ENCODE peak calls at places on chromosomes 11 and 22, in seven cellular contexts. D is right lobe of liver, I is fibroblast of pulmonary artery, F is Calu3, R is BE2C, B is Caco-2, Y is epithelial cell of esophagus. O is an unnamed sample.

GRCh38 chr22:46269564-46269963 is 1.8 kb downstream of the TTC38 start:
- DNase-seq in B (no peak), Y (no peak), R (no peak), I (no peak), F (no peak), D (no peak), O (no peak)

GRCh38 chr22:46897246-46897623 is 134.8 kb downstream of the TBC1D22A start:
- DNase-seq in I (no peak), D (no peak), B (no peak), F (no peak), Y (no peak), R (peak), O (no peak)

GRCh38 chr11:31246451-31247165 is 122.9 kb downstream of the DCDC1 start:
- DNase-seq in B (no peak), D (no peak), Y (peak), I (peak), F (no peak), R (no peak), O (no peak)

GRCh38 chr11:73453562-73453961 is 77.4 kb downstream of the RELT start:
- DNase-seq in I (peak), Y (peak), F (no peak), B (no peak), R (no peak), D (no peak), O (no peak)

GRCh38 chr11:83459802-83460201 is 173.6 kb upstream of the CCDC90B start:
- DNase-seq in B (no peak), D (no peak), F (no peak), Y (peak), I (peak), R (no peak), O (no peak)

GRCh38 chr11:18245396-18245795 is 3.1 kb downstream of the SAA2 start:
- DNase-seq in I (no peak), R (no peak), Y (peak), D (no peak), F (no peak), B (no peak), O (no peak)

GRCh38 chr11:102314784-102315183 is 2.5 kb upstream of the BIRC3 start:
- DNase-seq in R (no peak), I (no peak), D (no peak), B (no peak), Y (no peak), F (no peak), O (no peak)

GRCh38 chr11:72036687-72037086 is 38.0 kb downstream of the IL18BP start:
- DNase-seq in D (no peak), Y (no peak), R (no peak), F (no peak), B (no peak), I (no peak), O (no peak)

GRCh38 chr11:120375076-120375475 is 38.9 kb downstream of the ARHGEF12 start:
- DNase-seq in B (no peak), D (no peak), Y (no peak), I (no peak), R (no peak), F (no peak), O (no peak)

GRCh38 chr11:125112235-125112604 is 794 bp upstream of the TMEM218 start:
- DNase-seq in Y (no peak), I (no peak), R (no peak), F (no peak), D (no peak), B (no peak), O (no peak)

GRCh38 chr11:77074626-77075221 is 8.0 kb downstream of the CAPN5 start:
- DNase-seq in F (no peak), B (peak), R (no peak), Y (no peak), I (no peak), D (no peak), O (no peak)

GRCh38 chr11:77072851-77073327 is 6.1 kb downstream of the CAPN5 start:
- DNase-seq in I (no peak), F (no peak), B (peak), R (no peak), Y (no peak), D (no peak), O (no peak)

GRCh38 chr11:77071671-77072605 is 5.2 kb downstream of the CAPN5 start:
- DNase-seq in Y (no peak), F (no peak), R (no peak), I (no peak), D (no peak), B (peak), O (no peak)

GRCh38 chr11:77074205-77074604 is 7.4 kb downstream of the CAPN5 start:
- DNase-seq in I (no peak), Y (no peak), B (peak), R (no peak), F (peak), D (no peak), O (no peak)

GRCh38 chr11:77073328-77074001 is 6.7 kb downstream of the CAPN5 start:
- DNase-seq in D (peak), Y (peak), I (peak), R (peak), F (peak), B (peak), O (peak)
- TF ChIP-seq CTCF in D (peak), Y (peak), I (peak), R (peak), F (peak), B (no peak), O (no peak)

DNA sequence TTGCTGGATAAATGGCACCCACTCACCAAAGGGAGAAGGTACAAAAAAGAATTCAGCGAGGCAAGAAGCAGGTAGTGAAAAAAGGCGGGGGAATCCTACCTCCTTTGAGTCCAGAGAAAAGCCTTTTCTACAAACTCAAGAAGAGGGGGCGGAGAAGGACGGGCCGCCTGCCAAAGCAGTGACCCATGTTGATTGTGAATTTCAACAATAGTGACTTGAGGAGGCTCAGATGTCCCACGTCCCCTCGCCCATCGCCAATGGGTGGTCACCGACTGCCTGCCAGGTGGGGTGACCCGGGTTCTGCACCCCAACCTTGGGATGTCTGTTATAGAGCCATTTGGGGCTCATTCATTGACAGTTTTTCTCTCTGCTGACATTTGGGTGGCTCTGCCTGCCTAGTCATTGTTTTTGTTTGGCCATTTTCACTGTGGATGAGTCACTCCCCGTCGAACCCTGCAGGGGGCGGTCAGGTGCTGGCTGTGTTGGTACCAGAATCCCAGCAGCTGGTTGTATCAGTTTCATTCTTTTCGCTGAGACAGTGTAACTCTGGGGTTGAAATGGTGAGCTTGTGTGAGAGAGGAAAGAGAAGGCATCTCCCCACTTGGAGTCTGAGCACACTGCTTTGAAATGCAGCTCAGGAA is 163.4 kb upstream of the NCAM1 start:
- DNase-seq in D (no peak), B (no peak), I (peak), Y (peak), R (peak), F (peak), O (peak)
- TF ChIP-seq CTCF in D (peak), B (peak), I (peak), Y (no peak), R (peak), F (no peak), O (peak)

GRCh38 chr11:6900327-6900999 is 8.2 kb upstream of the OR2D2 start:
- DNase-seq in D (no peak), R (no peak), I (peak), Y (peak), F (no peak), B (no peak), O (no peak)
- TF ChIP-seq CTCF in D (no peak), R (no peak), I (peak), Y (peak), F (no peak), B (no peak), O (no peak)

DNA sequence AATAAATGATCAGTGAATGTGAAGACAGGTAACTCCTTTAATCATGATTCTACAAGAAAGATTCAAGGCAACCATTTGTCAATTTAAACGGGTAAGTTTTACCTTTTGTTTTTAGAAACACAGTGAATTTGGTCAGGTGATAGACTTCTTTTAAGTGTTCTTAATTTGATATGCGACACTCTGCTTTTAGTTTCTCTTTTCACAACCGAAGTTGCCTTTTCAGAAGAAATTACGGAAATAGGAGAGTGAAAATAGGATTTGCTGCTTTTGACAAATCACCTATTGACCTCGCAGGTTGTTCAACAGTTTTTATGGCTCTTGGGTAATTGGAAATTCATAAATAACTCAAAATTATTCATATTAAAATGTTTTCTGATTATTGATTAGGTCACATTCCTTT is 142.1 kb downstream of the CNTN5 start:
- DNase-seq in D (no peak), R (no peak), I (no peak), F (no peak), Y (no peak), B (no peak), O (no peak)
- TF ChIP-seq CTCF in D (no peak), R (no peak), I (no peak), F (no peak), Y (no peak), B (no peak), O (no peak)

GRCh38 chr11:93694586-93694985 is 33.1 kb downstream of the CEP295 start:
- DNase-seq in Y (no peak), R (no peak), D (no peak), I (no peak), B (no peak), F (no peak), O (no peak)

GRCh38 chr11:93689166-93689734 is 27.8 kb downstream of the CEP295 start:
- DNase-seq in Y (no peak), B (no peak), F (no peak), R (no peak), I (no peak), D (no peak), O (no peak)

DNA sequence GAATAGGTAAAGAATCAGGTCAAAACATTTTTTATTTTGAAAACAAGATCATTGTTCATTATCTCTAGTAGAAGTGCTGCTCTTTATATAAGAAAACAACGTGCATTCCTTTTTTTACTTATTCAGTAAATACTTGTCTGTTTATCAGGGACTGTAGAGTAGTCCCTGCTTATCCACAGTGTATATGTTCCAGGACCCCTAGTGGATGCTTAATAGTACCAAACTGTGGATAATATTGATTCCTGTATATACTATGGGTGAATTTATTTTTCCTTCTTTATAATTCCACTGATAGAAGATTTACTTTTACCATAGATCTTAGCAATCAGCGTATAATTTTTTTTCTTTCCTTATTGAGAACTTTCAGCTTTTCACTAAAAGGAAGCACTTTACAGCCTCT is 32.6 kb downstream of the CEP295 start:
- DNase-seq in R (no peak), Y (no peak), I (peak), B (no peak), F (no peak), D (no peak), O (no peak)
- TF ChIP-seq CTCF in R (peak), Y (no peak), I (peak), B (peak), F (no peak), D (no peak), O (no peak)

DNA sequence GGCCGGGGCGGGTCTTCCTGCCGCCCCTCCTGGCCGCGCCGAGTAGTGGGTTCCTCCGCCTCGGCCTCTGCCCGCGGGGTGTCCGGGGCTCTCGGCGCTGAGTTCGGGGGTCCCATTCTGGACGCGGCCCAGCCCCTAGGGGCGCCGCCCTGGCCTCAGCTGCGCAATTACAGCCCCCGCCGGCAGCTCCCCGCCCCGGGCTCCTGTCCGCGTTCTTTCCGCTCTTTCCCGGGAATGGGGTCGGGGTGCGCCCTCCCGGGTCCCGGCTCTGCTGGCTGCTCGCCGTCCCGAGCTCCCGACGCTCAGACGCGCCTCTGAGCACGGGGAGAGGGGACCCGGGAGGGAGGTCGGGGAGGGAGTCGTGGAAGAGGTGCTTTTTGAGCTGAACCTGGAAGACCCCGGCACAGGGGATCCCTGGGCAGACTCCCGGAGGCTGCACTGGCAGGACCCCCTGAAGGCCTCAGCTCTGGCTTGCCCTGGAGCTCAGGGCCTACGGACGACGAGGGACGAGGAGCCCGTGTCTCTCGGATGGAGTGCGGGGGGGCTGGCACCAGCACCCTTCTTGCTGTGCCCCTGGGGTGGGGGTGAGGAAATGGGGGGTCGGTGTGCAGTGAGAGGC is 543 bp downstream of the TSPAN4 start:
- DNase-seq in B (no peak), Y (no peak), I (no peak), D (no peak), R (no peak), F (no peak), O (peak)
- TF ChIP-seq CTCF in B (no peak), Y (no peak), I (no peak), D (no peak), R (no peak), F (no peak), O (no peak)

GRCh38 chr11:44104472-44105294 is 9.2 kb downstream of the EXT2 start:
- DNase-seq in B (no peak), Y (peak), F (no peak), D (no peak), I (peak), R (no peak), O (no peak)
- TF ChIP-seq CTCF in B (no peak), Y (peak), F (no peak), D (no peak), I (no peak), R (peak), O (no peak)

GRCh38 chr22:35921777-35922176 is 106.8 kb downstream of the RBFOX2 start:
- DNase-seq in I (peak), B (peak), R (peak), Y (peak), D (no peak), F (peak), O (peak)
- TF ChIP-seq CTCF in I (peak), B (peak), R (peak), Y (peak), D (peak), F (peak), O (peak)

GRCh38 chr11:3920148-3920852 is 64.8 kb downstream of the STIM1 start:
- DNase-seq in F (peak), I (peak), B (no peak), R (no peak), D (no peak), Y (peak), O (no peak)
- TF ChIP-seq CTCF in F (no peak), I (no peak), B (no peak), R (no peak), D (no peak), Y (no peak), O (no peak)